ENCODE peak calls at places on chromosomes 11 and 22, in four cellular contexts. F is K562, T is GM12878, G is HepG2. P is an unnamed sample.

GRCh38 chr11:126945319-126945718 is 55.3 kb downstream of the KIRREL3 start:
- DNase-seq in G (no peak), F (no peak), T (no peak), P (no peak)

GRCh38 chr11:99015634-99016454 is 4.9 kb upstream of the CNTN5 start:
- DNase-seq in F (peak), T (peak), G (peak), P (peak)

GRCh38 chr11:68146010-68146540 is 24.9 kb upstream of the CHKA start:
- DNase-seq in F (no peak), G (peak), T (no peak), P (no peak)

GRCh38 chr11:47415949-47416472 is 7.6 kb downstream of the SLC39A13 start:
- DNase-seq in T (no peak), G (no peak), F (peak), P (no peak)

GRCh38 chr22:49726022-49726681 is 101.5 kb downstream of the BRD1 start:
- DNase-seq in T (no peak), F (no peak), G (no peak), P (no peak)

GRCh38 chr11:2890466-2891241 is 5.1 kb upstream of the CDKN1C start:
- DNase-seq in T (no peak), F (peak), G (no peak), P (no peak)

GRCh38 chr11:4887591-4887990 is 5.9 kb downstream of the OR51T1 start:
- DNase-seq in G (no peak), F (no peak), T (no peak), P (no peak)

GRCh38 chr11:114821626-114822025 is 143.3 kb downstream of the NXPE2 start:
- DNase-seq in F (peak), T (no peak), G (no peak), P (no peak)

GRCh38 chr22:30694171-30694637 is 470 bp upstream of the OSBP2 start:
- DNase-seq in T (no peak), F (no peak), G (no peak), P (peak)

GRCh38 chr11:109552376-109552775 is 130.4 kb downstream of the C11orf87 start:
- DNase-seq in T (no peak), F (no peak), G (no peak), P (no peak)

GRCh38 chr11:57758174-57758573 is 3.4 kb upstream of the CTNND1 start:
- DNase-seq in T (no peak), F (no peak), G (peak), P (no peak)

GRCh38 chr11:64868904-64869570 is 9.4 kb downstream of the EHD1 start:
- DNase-seq in T (no peak), F (no peak), G (no peak), P (no peak)

GRCh38 chr11:2590131-2590950 is 109.5 kb downstream of the KCNQ1OT1 start:
- DNase-seq in G (no peak), T (no peak), F (peak), P (peak)

GRCh38 chr11:12111482-12112149 is 1.2 kb downstream of the MICAL2 start:
- DNase-seq in T (no peak), F (no peak), G (no peak), P (no peak)

GRCh38 chr11:88420165-88420781 is 82.7 kb upstream of the CTSC start:
- DNase-seq in T (no peak), F (peak), G (no peak), P (no peak)

GRCh38 chr11:26626346-26626745 is 54.3 kb upstream of the MUC15 start:
- DNase-seq in F (no peak), G (no peak), T (no peak), P (no peak)

GRCh38 chr11:100640646-100641045 is 46.4 kb upstream of the ARHGAP42 start:
- DNase-seq in T (no peak), F (no peak), G (no peak), P (no peak)

GRCh38 chr11:26904114-26904513 is 89.8 kb upstream of the FIBIN start:
- DNase-seq in G (no peak), T (no peak), F (no peak), P (no peak)

GRCh38 chr11:76701701-76702100 is 31.2 kb upstream of the LRRC32 start:
- DNase-seq in F (no peak), T (no peak), G (no peak), P (no peak)

GRCh38 chr11:107957109-107957588 is 28.9 kb downstream of the RAB39A start:
- DNase-seq in F (no peak), G (no peak), T (peak), P (no peak)

GRCh38 chr11:102135256-102135655 is 25.0 kb downstream of the YAP1 start:
- DNase-seq in T (no peak), F (no peak), G (no peak), P (no peak)

GRCh38 chr11:35617687-35618496 is at the start of gene FJX1:
- DNase-seq in G (peak), T (no peak), F (peak), P (peak)

GRCh38 chr11:114379394-114380069 is 20.8 kb downstream of the C11orf71 start:
- DNase-seq in G (no peak), F (no peak), T (no peak), P (no peak)

GRCh38 chr11:105466582-105467228 is 143.2 kb upstream of the GRIA4 start:
- DNase-seq in T (no peak), F (no peak), G (peak), P (no peak)

GRCh38 chr11:16404781-16405180 is 48.4 kb upstream of the SOX6 start:
- DNase-seq in G (no peak), F (no peak), T (no peak), P (no peak)

GRCh38 chr11:126346586-126346940 is 8.9 kb upstream of the ST3GAL4 start:
- DNase-seq in F (no peak), T (no peak), G (no peak), P (no peak)

GRCh38 chr11:9462172-9462799 is 1.5 kb downstream of the ZNF143 start:
- DNase-seq in F (no peak), T (no peak), G (no peak), P (no peak)

GRCh38 chr11:134537941-134538340 is 125.9 kb upstream of the B3GAT1 start:
- DNase-seq in G (no peak), F (no peak), T (no peak), P (no peak)

GRCh38 chr11:10322830-10323792 is 18.2 kb downstream of the ADM start:
- DNase-seq in G (peak), T (no peak), F (peak), P (peak)

GRCh38 chr11:110069158-110069737 is 23.9 kb upstream of the ZC3H12C start:
- DNase-seq in T (no peak), F (peak), G (no peak), P (peak)

GRCh38 chr11:95698939-95699562 is 90.5 kb downstream of the FAM76B start:
- DNase-seq in F (no peak), G (peak), T (no peak), P (no peak)
- TF ChIP-seq TARDBP in F (no peak), G (no peak), T (no peak), P (no peak)

DNA sequence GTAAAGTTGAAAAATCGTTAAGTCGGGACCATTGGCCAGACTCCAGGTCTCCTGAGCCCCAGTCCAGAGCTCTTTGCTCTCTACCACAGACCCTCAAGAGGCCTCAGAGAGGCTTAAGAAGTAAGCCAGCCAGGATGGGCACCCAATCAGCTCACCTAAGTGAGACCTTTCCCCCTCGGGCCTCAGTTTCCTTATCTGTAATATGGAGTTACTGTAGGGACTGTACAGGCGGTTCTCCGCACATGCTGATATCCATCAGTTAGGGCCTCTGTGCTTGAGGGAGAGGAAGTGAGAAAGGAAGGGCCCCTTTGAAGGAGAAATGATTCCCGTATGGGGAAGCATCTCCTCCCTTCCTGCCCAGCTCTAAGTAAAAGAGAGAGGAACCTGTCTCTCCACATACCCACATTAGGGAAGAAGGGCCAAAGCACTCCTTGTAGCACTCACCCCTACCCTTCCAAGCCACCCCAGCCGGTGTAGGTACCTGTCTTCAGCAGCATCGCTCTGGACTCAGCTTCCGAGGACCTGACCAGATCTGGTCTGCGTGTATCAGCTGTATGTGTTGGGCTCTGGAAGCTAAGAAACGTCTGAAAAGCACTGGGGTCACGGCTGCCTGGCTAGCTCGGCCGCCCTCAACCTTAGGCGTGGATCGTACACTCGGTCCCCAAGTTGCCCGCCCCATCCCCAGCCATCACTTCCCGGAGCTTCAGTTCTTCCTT is 653 bp downstream of the NAGA start:
- DNase-seq in T (no peak), G (no peak), F (peak), P (peak)
- TF ChIP-seq FOXM1 in T (no peak), G (no peak), F (no peak), P (no peak)

GRCh38 chr11:29306527-29306926 is 710.3 kb downstream of the KCNA4 start:
- DNase-seq in T (no peak), G (no peak), F (no peak), P (no peak)
- TF ChIP-seq FOXK2 in T (no peak), G (no peak), F (no peak), P (no peak)

DNA sequence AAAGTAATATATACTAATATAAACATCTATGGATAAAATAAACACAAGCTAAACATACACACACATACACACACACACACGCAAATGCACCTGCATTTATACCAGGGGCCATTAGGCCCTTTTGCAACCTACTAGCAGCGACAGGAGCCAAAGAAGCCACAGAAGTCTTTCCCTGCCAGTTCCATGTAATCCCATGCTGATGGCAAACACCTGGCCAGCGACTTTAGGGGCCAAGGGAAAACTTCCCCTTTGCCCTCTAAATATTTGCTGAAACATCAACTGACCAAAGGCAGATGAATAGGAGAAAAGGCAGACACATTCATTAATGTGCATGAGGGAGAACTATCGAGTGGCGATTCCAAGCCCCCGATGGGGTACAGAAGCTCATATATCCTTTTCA is 14.8 kb upstream of the P2RY2 start:
- DNase-seq in T (no peak), G (no peak), F (no peak), P (no peak)
- TF ChIP-seq TARDBP in T (no peak), G (no peak), F (no peak), P (no peak)

DNA sequence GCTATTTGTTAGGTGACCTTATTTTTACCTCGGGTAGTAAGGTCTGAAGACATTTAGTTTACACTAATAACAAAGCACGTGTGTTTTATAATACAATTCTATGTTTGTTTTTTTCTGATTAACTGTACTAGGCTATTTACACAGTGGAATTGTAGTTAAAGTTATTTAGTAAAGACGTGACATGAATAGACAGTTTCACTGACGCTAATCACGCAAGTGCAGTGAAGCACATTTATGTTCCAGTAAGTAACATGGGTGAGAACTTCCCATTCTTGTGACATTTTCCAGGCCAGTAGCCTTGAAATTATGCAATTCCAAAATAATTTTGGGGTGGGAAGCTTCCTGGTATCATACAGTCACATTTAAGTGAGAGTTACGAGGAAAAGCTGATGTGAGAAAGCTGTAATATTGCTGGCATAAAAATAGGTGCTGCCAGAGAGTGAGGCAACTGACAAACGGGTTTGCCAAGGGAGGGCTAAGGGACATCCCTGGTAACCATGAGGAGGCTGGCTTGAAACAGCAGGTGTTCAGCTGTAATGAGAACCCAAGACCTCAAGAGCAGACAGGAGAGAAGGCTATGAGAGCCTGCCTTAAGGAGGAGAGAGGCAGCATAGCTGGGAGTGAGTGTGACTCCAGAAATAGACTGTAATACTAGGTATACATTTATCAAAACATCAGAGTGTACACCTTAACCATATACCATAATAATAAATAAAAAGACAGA is 378.8 kb downstream of the DCDC1 start:
- DNase-seq in T (no peak), F (no peak), G (no peak), P (no peak)
- TF ChIP-seq FOXM1 in T (no peak), F (no peak), G (no peak), P (no peak)

GRCh38 chr11:22581354-22581753 is 44.3 kb downstream of the FANCF start:
- DNase-seq in G (no peak), T (no peak), F (no peak), P (no peak)
- TF ChIP-seq FOXK2 in G (no peak), T (no peak), F (no peak), P (no peak)

GRCh38 chr11:70490723-70491558 is 92.6 kb downstream of the CTTN start:
- DNase-seq in F (no peak), G (no peak), T (no peak), P (no peak)
- TF ChIP-seq TARDBP in F (no peak), G (no peak), T (no peak), P (no peak)